ENCODE peak calls at places on chromosome 4, in eight cellular contexts. F is ovary, X is sigmoid colon, Z is A549, D is tibial nerve, S is suprapubic skin, P is upper lobe of left lung, U is SK-N-SH. E is an unnamed sample.

GRCh38 chr4:55834086-55834795 is 14.7 kb downstream of the EXOC1L start:
- DNase-seq in F (no peak), X (no peak), Z (no peak), D (no peak), S (no peak), P (no peak), U (no peak), E (no peak)

GRCh38 chr4:173213296-173213695 is 44.7 kb downstream of the GALNT7 start:
- DNase-seq in F (no peak), X (no peak), Z (no peak), D (no peak), S (no peak), P (no peak), U (no peak), E (no peak)

GRCh38 chr4:101790521-101791188 is at the start of gene BANK1:
- DNase-seq in F (no peak), X (no peak), Z (peak; percentile 41), D (no peak), S (no peak), P (peak; percentile 91), U (peak; percentile 11), E (peak; percentile 71)

GRCh38 chr4:15396157-15396800 is 31.6 kb upstream of the C1QTNF7 start:
- DNase-seq in F (no peak), X (no peak), Z (peak; percentile 22), D (no peak), S (no peak), P (no peak), U (peak; percentile 33), E (peak; percentile 44)

GRCh38 chr4:116788723-116789122 is 296.7 kb downstream of the TRAM1L1 start:
- DNase-seq in F (no peak), X (no peak), Z (no peak), D (no peak), S (no peak), P (no peak), U (no peak), E (no peak)

GRCh38 chr4:80252427-80252826 is 14.0 kb upstream of the FGF5 start:
- DNase-seq in F (no peak), X (no peak), Z (no peak), D (no peak), S (no peak), P (no peak), U (no peak), E (no peak)

GRCh38 chr4:2942532-2943363 is 20.5 kb downstream of the NOP14 start:
- DNase-seq in F (no peak), X (no peak), Z (no peak), D (no peak), S (peak; percentile 77), P (peak; percentile 82), U (no peak), E (peak; percentile 86)

GRCh38 chr4:57061395-57061794 is 48.8 kb downstream of the IGFBP7 start:
- DNase-seq in F (no peak), X (no peak), Z (no peak), D (no peak), S (no peak), P (no peak), U (no peak), E (no peak)

GRCh38 chr4:141375855-141376254 is 155.2 kb downstream of the ZNF330 start:
- DNase-seq in F (no peak), X (no peak), Z (peak; percentile 65), D (no peak), S (no peak), P (no peak), U (peak; percentile 17), E (no peak)

GRCh38 chr4:117417856-117418255 is 332.5 kb upstream of the TRAM1L1 start:
- DNase-seq in F (no peak), X (no peak), Z (no peak), D (no peak), S (no peak), P (no peak), U (no peak), E (no peak)

GRCh38 chr4:147160908-147161513 is 215.3 kb upstream of the TTC29 start:
- DNase-seq in F (no peak), X (no peak), Z (peak; percentile 51), D (no peak), S (no peak), P (no peak), U (peak; percentile 77), E (no peak)

GRCh38 chr4:14115106-14115505 is 487.6 kb upstream of the BOD1L1 start:
- DNase-seq in F (no peak), X (no peak), Z (no peak), D (no peak), S (no peak), P (no peak), U (no peak), E (no peak)

DNA sequence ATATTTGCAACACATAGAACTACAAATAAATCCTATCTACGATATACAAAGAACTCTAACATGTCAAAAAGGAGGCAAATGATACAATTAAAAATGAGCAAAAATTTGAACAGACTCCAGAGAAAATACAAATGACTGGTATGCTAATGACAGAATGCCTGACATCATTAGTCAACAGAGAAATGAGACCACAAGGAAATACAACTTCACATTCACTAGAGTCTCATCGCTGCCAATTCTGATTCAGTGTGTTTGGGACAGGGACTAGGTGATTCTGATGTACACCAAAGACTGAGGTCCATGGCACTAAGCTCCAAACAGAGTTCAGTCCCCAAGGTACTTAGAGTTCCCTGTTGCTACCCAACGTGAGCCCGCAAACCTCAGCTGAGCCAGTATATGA is 23.4 kb downstream of the SLC2A9 start:
- DNase-seq in F (no peak), X (peak; percentile 4), Z (no peak), D (no peak), S (no peak), P (no peak), U (no peak), E (no peak)
- TF ChIP-seq EP300 in F (no peak), X (no peak), Z (no peak), D (no peak), S (no peak), P (no peak), U (no peak), E (no peak)

GRCh38 chr4:11698846-11699590 is 270.3 kb upstream of the HS3ST1 start:
- DNase-seq in F (no peak), X (no peak), Z (no peak), D (no peak), S (no peak), P (no peak), U (no peak), E (no peak)
- H3K9me3 ChIP-seq in F (no peaks in the 10 kb centered on the region), X (no peaks in the 10 kb centered on the region), Z (no peaks in the 10 kb centered on the region), D (no peaks in the 10 kb centered on the region), S (peaks cover 1% of the 10 kb centered on the region), P (no peaks in the 10 kb centered on the region), U (no peaks in the 10 kb centered on the region), E (peaks cover 3% of the 10 kb centered on the region)

GRCh38 chr4:91997045-91997444 is 306.7 kb upstream of the GRID2 start:
- DNase-seq in F (no peak), X (no peak), Z (no peak), D (no peak), S (no peak), P (no peak), U (no peak), E (no peak)
- TF ChIP-seq EP300 in F (no peak), X (no peak), Z (no peak), D (no peak), S (no peak), P (no peak), U (no peak), E (no peak)

GRCh38 chr4:33395731-33396485 is 2675.7 kb downstream of the PCDH7 start:
- DNase-seq in F (no peak), X (no peak), Z (no peak), D (no peak), S (no peak), P (no peak), U (no peak), E (no peak)
- H3K9me3 ChIP-seq in F (no peaks in the 10 kb centered on the region), X (peaks cover 4% of the 10 kb centered on the region), Z (no peaks in the 10 kb centered on the region), D (no peaks in the 10 kb centered on the region), S (peaks cover 3% of the 10 kb centered on the region), P (no peaks in the 10 kb centered on the region), U (no peaks in the 10 kb centered on the region), E (no peaks in the 10 kb centered on the region)

GRCh38 chr4:154164931-154165839 is 326.4 kb downstream of the DCHS2 start:
- DNase-seq in F (no peak), X (no peak), Z (no peak), D (no peak), S (no peak), P (no peak), U (no peak), E (no peak)
- TF ChIP-seq EP300 in F (no peak), X (no peak), Z (no peak), D (no peak), S (no peak), P (no peak), U (no peak), E (no peak)

DNA sequence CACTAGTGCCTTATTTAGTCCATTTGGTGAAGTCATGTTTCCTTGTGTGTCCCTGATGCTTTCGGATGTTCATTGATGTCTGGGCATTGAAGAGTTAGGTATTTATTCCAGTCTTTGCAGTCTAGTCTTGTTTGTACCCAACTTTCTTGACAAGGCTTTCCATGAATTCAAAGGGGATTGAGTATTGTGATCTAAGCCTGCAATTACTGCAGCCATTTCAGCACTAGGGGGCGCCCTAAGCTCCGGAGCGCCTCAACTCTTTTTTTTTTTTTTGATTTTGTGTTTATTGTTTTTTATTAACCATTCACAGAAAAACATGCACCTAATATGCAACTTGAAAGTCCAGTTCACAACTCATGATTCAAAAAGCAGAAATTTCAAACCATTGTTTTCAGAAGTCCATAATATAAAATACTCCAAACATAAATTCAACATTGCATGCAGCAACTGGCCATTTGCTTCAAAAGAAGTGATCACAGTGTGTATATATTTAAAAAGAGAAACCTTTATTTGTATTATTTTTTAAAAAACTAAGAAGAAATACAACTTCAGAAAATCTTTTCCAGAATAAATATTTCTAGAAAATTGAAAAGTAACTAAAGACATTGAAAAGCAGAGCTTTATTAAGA is 59.2 kb downstream of the PTPN13 start:
- DNase-seq in F (no peak), X (no peak), Z (no peak), D (no peak), S (no peak), P (no peak), U (peak; percentile 1), E (peak; percentile 8)
- H3K9me3 ChIP-seq in F (no peaks in the 10 kb centered on the region), X (peaks cover 26% of the 10 kb centered on the region), Z (peaks cover 33% of the 10 kb centered on the region), D (peaks cover 45% of the 10 kb centered on the region), S (peaks cover 19% of the 10 kb centered on the region), P (peaks cover 33% of the 10 kb centered on the region), U (peaks cover 30% of the 10 kb centered on the region), E (peaks cover 10% of the 10 kb centered on the region)

GRCh38 chr4:152106781-152107321 is 346.0 kb upstream of the GATB start:
- DNase-seq in F (no peak), X (no peak), Z (no peak), D (no peak), S (no peak), P (no peak), U (no peak), E (no peak)
- TF ChIP-seq EP300 in F (no peak), X (no peak), Z (no peak), D (no peak), S (no peak), P (no peak), U (no peak), E (no peak)

E was measured in transverse colon.